ENCODE peak calls at places on chromosomes 3 and 15, in nine cellular contexts. One of them, this sample, is unnamed.

GRCh38 chr3:69806735-69807438 is 67.6 kb downstream of the MITF start:
- DNase-seq in GM23248: peak; percentile 83
- DNase-seq in endodermal cell: no peak
- DNase-seq in lower lobe of right lung: no peak
- DNase-seq in tibial artery: no peak
- DNase-seq in esophagus squamous epithelium: no peak
- DNase-seq in K562: no peak
- DNase-seq in CD8-positive, alpha-beta memory T cell: no peak
- DNase-seq in dorsolateral prefrontal cortex: no peak
- DNase-seq in this sample: no peak

GRCh38 chr3:104244680-104245079 is 1122.0 kb upstream of the ALCAM start:
- DNase-seq in GM23248: no peak
- DNase-seq in endodermal cell: no peak
- DNase-seq in lower lobe of right lung: no peak
- DNase-seq in tibial artery: no peak
- DNase-seq in esophagus squamous epithelium: no peak
- DNase-seq in K562: no peak
- DNase-seq in CD8-positive, alpha-beta memory T cell: no peak
- DNase-seq in dorsolateral prefrontal cortex: no peak
- DNase-seq in this sample: no peak

GRCh38 chr3:11570789-11571495 is 72.8 kb downstream of the VGLL4 start:
- DNase-seq in GM23248: peak; percentile 79
- DNase-seq in endodermal cell: no peak
- DNase-seq in lower lobe of right lung: no peak
- DNase-seq in tibial artery: no peak
- DNase-seq in esophagus squamous epithelium: no peak
- DNase-seq in K562: no peak
- DNase-seq in CD8-positive, alpha-beta memory T cell: no peak
- DNase-seq in dorsolateral prefrontal cortex: no peak
- DNase-seq in this sample: no peak

GRCh38 chr3:8204846-8205624 is 296.6 kb upstream of the LMCD1 start:
- DNase-seq in GM23248: peak; percentile 74
- DNase-seq in endodermal cell: no peak
- DNase-seq in lower lobe of right lung: no peak
- DNase-seq in tibial artery: no peak
- DNase-seq in esophagus squamous epithelium: no peak
- DNase-seq in K562: no peak
- DNase-seq in CD8-positive, alpha-beta memory T cell: no peak
- DNase-seq in dorsolateral prefrontal cortex: no peak
- DNase-seq in this sample: no peak

GRCh38 chr3:45041666-45042065 is 15.6 kb downstream of the CLEC3B start:
- DNase-seq in GM23248: no peak
- DNase-seq in endodermal cell: no peak
- DNase-seq in lower lobe of right lung: no peak
- DNase-seq in tibial artery: no peak
- DNase-seq in esophagus squamous epithelium: no peak
- DNase-seq in K562: no peak
- DNase-seq in CD8-positive, alpha-beta memory T cell: no peak
- DNase-seq in dorsolateral prefrontal cortex: no peak
- DNase-seq in this sample: no peak

GRCh38 chr15:28106294-28107110 is 7.4 kb upstream of the OCA2 start:
- DNase-seq in GM23248: peak; percentile 58
- DNase-seq in endodermal cell: peak; percentile 65
- DNase-seq in lower lobe of right lung: peak; percentile 48
- DNase-seq in tibial artery: peak; percentile 22
- DNase-seq in esophagus squamous epithelium: no peak
- DNase-seq in K562: no peak
- DNase-seq in CD8-positive, alpha-beta memory T cell: peak; percentile 34
- DNase-seq in dorsolateral prefrontal cortex: no peak
- DNase-seq in this sample: no peak

GRCh38 chr3:51024765-51025681 is 350.3 kb downstream of the DOCK3 start:
- DNase-seq in GM23248: no peak
- DNase-seq in endodermal cell: peak; percentile 61
- DNase-seq in lower lobe of right lung: peak; percentile 45
- DNase-seq in tibial artery: no peak
- DNase-seq in esophagus squamous epithelium: no peak
- DNase-seq in K562: peak; percentile 1
- DNase-seq in CD8-positive, alpha-beta memory T cell: peak; percentile 73
- DNase-seq in dorsolateral prefrontal cortex: no peak
- DNase-seq in this sample: no peak

GRCh38 chr3:112132554-112132953 is 494 bp downstream of the GCSAM start:
- DNase-seq in GM23248: no peak
- DNase-seq in endodermal cell: no peak
- DNase-seq in lower lobe of right lung: no peak
- DNase-seq in tibial artery: no peak
- DNase-seq in esophagus squamous epithelium: no peak
- DNase-seq in K562: no peak
- DNase-seq in CD8-positive, alpha-beta memory T cell: no peak
- DNase-seq in dorsolateral prefrontal cortex: no peak
- DNase-seq in this sample: no peak

GRCh38 chr3:17151598-17152373 is 267.0 kb downstream of the PLCL2 start:
- DNase-seq in GM23248: no peak
- DNase-seq in endodermal cell: no peak
- DNase-seq in lower lobe of right lung: no peak
- DNase-seq in tibial artery: no peak
- DNase-seq in esophagus squamous epithelium: peak; percentile 1
- DNase-seq in K562: peak; percentile 74
- DNase-seq in CD8-positive, alpha-beta memory T cell: peak; percentile 73
- DNase-seq in dorsolateral prefrontal cortex: no peak
- DNase-seq in this sample: peak; percentile 35

GRCh38 chr3:114319453-114319852 is 25.6 kb downstream of the TIGIT start:
- DNase-seq in GM23248: peak; percentile 38
- DNase-seq in endodermal cell: peak; percentile 66
- DNase-seq in lower lobe of right lung: no peak
- DNase-seq in tibial artery: no peak
- DNase-seq in esophagus squamous epithelium: no peak
- DNase-seq in K562: no peak
- DNase-seq in CD8-positive, alpha-beta memory T cell: no peak
- DNase-seq in dorsolateral prefrontal cortex: no peak
- DNase-seq in this sample: no peak

GRCh38 chr3:168398371-168399030 is 302.8 kb upstream of the GOLIM4 start:
- DNase-seq in GM23248: peak; percentile 3
- DNase-seq in endodermal cell: no peak
- DNase-seq in lower lobe of right lung: no peak
- DNase-seq in tibial artery: no peak
- DNase-seq in esophagus squamous epithelium: no peak
- DNase-seq in K562: no peak
- DNase-seq in CD8-positive, alpha-beta memory T cell: no peak
- DNase-seq in dorsolateral prefrontal cortex: no peak
- DNase-seq in this sample: no peak

GRCh38 chr3:69444980-69445379 is 59.1 kb upstream of the FRMD4B start:
- DNase-seq in GM23248: peak; percentile 81
- DNase-seq in endodermal cell: no peak
- DNase-seq in lower lobe of right lung: no peak
- DNase-seq in tibial artery: peak; percentile 24
- DNase-seq in esophagus squamous epithelium: no peak
- DNase-seq in K562: no peak
- DNase-seq in CD8-positive, alpha-beta memory T cell: no peak
- DNase-seq in dorsolateral prefrontal cortex: no peak
- DNase-seq in this sample: no peak

GRCh38 chr15:60744826-60745225 is 265.9 kb upstream of the ICE2 start:
- DNase-seq in GM23248: peak; percentile 64
- DNase-seq in endodermal cell: no peak
- DNase-seq in lower lobe of right lung: no peak
- DNase-seq in tibial artery: peak; percentile 60
- DNase-seq in esophagus squamous epithelium: no peak
- DNase-seq in K562: no peak
- DNase-seq in CD8-positive, alpha-beta memory T cell: no peak
- DNase-seq in dorsolateral prefrontal cortex: peak; percentile 22
- DNase-seq in this sample: peak; percentile 23

GRCh38 chr3:425094-425493 is 228.5 kb downstream of the CHL1 start:
- DNase-seq in GM23248: no peak
- DNase-seq in endodermal cell: no peak
- DNase-seq in lower lobe of right lung: no peak
- DNase-seq in tibial artery: no peak
- DNase-seq in esophagus squamous epithelium: no peak
- DNase-seq in K562: no peak
- DNase-seq in CD8-positive, alpha-beta memory T cell: no peak
- DNase-seq in dorsolateral prefrontal cortex: no peak
- DNase-seq in this sample: no peak

GRCh38 chr3:123388811-123389210 is 60.1 kb downstream of the ADCY5 start:
- DNase-seq in GM23248: no peak
- DNase-seq in endodermal cell: no peak
- DNase-seq in lower lobe of right lung: no peak
- DNase-seq in tibial artery: no peak
- DNase-seq in esophagus squamous epithelium: no peak
- DNase-seq in K562: no peak
- DNase-seq in CD8-positive, alpha-beta memory T cell: no peak
- DNase-seq in dorsolateral prefrontal cortex: no peak
- DNase-seq in this sample: no peak

GRCh38 chr3:123389338-123389910 is 59.5 kb downstream of the ADCY5 start:
- DNase-seq in GM23248: no peak
- DNase-seq in endodermal cell: no peak
- DNase-seq in lower lobe of right lung: no peak
- DNase-seq in tibial artery: no peak
- DNase-seq in esophagus squamous epithelium: no peak
- DNase-seq in K562: no peak
- DNase-seq in CD8-positive, alpha-beta memory T cell: no peak
- DNase-seq in dorsolateral prefrontal cortex: no peak
- DNase-seq in this sample: no peak

GRCh38 chr3:123392368-123392767 is 56.5 kb downstream of the ADCY5 start:
- DNase-seq in GM23248: no peak
- DNase-seq in endodermal cell: no peak
- DNase-seq in lower lobe of right lung: no peak
- DNase-seq in tibial artery: no peak
- DNase-seq in esophagus squamous epithelium: no peak
- DNase-seq in K562: no peak
- DNase-seq in CD8-positive, alpha-beta memory T cell: no peak
- DNase-seq in dorsolateral prefrontal cortex: no peak
- DNase-seq in this sample: no peak

GRCh38 chr3:123392871-123393620 is 55.8 kb downstream of the ADCY5 start:
- DNase-seq in GM23248: no peak
- DNase-seq in endodermal cell: no peak
- DNase-seq in lower lobe of right lung: no peak
- DNase-seq in tibial artery: no peak
- DNase-seq in esophagus squamous epithelium: no peak
- DNase-seq in K562: no peak
- DNase-seq in CD8-positive, alpha-beta memory T cell: no peak
- DNase-seq in dorsolateral prefrontal cortex: no peak
- DNase-seq in this sample: no peak

GRCh38 chr3:123390865-123391613 is 57.9 kb downstream of the ADCY5 start:
- DNase-seq in GM23248: peak; percentile 22
- DNase-seq in endodermal cell: no peak
- DNase-seq in lower lobe of right lung: no peak
- DNase-seq in tibial artery: peak; percentile 43
- DNase-seq in esophagus squamous epithelium: no peak
- DNase-seq in K562: no peak
- DNase-seq in CD8-positive, alpha-beta memory T cell: no peak
- DNase-seq in dorsolateral prefrontal cortex: no peak
- DNase-seq in this sample: no peak
- H3K27ac ChIP-seq in GM23248: no peak overlapping the region
- H3K27ac ChIP-seq in endodermal cell: no peak overlapping the region
- H3K27ac ChIP-seq in lower lobe of right lung: no peak overlapping the region
- H3K27ac ChIP-seq in tibial artery: peak overlapping the region; percentile 89
- H3K27ac ChIP-seq in esophagus squamous epithelium: peak overlapping the region; percentile 77
- H3K27ac ChIP-seq in K562: no peak overlapping the region
- H3K27ac ChIP-seq in CD8-positive, alpha-beta memory T cell: no peak overlapping the region
- H3K27ac ChIP-seq in dorsolateral prefrontal cortex: no peak overlapping the region
- H3K27ac ChIP-seq in this sample: peak overlapping the region; percentile 37

DNA sequence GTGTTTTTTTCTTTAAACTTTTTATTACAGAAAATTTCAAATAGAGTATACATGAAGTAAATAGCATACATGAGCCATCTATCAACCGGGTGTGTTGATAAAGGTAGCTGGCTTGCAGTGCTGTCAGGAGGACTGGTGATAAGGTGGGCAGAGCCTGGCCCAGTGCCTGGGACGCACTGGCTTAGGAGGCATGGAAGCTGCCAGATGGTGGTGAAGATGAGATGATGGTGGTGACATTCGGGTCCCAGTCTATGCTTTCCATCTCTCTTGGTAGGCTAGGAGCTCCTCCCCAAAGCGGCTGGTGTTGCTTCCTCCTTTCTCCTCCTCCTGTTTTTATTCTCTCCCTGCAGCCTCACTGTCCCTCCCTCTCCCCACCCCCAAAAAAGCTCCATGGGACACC is 101.7 kb downstream of the ADCY5 start:
- DNase-seq in GM23248: no peak
- DNase-seq in endodermal cell: no peak
- DNase-seq in lower lobe of right lung: no peak
- DNase-seq in tibial artery: no peak
- DNase-seq in esophagus squamous epithelium: no peak
- DNase-seq in K562: no peak
- DNase-seq in CD8-positive, alpha-beta memory T cell: no peak
- DNase-seq in dorsolateral prefrontal cortex: no peak
- DNase-seq in this sample: no peak
- H3K27ac ChIP-seq in GM23248: no peak overlapping the region
- H3K27ac ChIP-seq in endodermal cell: no peak overlapping the region
- H3K27ac ChIP-seq in lower lobe of right lung: no peak overlapping the region
- H3K27ac ChIP-seq in tibial artery: peak overlapping the region; percentile 62
- H3K27ac ChIP-seq in esophagus squamous epithelium: peak overlapping the region; percentile 72
- H3K27ac ChIP-seq in K562: no peak overlapping the region
- H3K27ac ChIP-seq in CD8-positive, alpha-beta memory T cell: no peak overlapping the region
- H3K27ac ChIP-seq in dorsolateral prefrontal cortex: no peak overlapping the region
- H3K27ac ChIP-seq in this sample: peak overlapping the region; percentile 36

DNA sequence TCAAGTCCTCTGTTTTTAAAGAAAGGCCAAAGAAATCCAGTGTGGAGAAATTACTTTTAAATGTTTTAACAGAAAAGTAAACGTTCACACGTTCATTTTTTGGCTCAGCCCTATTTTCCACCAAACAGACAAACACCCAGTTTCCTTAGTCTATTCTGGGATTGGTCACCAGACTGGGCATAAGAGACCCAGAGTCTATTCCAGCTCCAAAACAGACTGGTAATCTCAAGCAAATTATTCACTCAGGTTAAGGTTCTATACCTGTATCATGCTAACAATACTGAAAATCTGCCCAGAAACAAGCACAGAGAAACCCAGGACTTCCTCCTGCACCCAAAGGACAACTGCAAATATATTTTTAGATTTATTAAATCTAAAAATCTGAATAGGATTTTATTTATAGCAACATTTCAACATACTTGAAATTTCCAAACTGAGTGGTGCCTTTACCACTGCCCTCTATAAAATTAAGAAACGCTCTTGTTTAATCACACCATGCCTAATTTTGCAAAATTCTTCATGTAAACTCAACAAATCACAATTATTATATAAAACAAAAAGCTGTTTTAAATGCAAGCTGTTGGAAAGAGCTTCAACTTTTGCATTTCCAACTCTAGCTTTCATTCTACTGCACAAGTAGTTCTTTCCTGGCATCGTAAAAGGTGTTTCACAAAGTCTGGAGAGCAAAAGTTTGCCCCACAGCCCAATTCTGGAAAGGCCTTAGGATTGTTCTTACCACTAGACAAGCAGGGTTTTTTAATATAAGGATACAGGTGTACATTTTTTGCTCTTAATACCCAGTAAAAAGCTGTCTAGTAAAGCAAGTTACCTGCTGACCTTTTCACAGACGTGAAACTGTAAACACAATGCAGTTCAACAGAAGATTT is 18.7 kb downstream of the ZNF148 start:
- DNase-seq in GM23248: peak; percentile 39
- DNase-seq in endodermal cell: no peak
- DNase-seq in lower lobe of right lung: no peak
- DNase-seq in tibial artery: no peak
- DNase-seq in esophagus squamous epithelium: no peak
- DNase-seq in K562: no peak
- DNase-seq in CD8-positive, alpha-beta memory T cell: no peak
- DNase-seq in dorsolateral prefrontal cortex: no peak
- DNase-seq in this sample: no peak
- H3K27ac ChIP-seq in GM23248: peak overlapping the region; percentile 53
- H3K27ac ChIP-seq in endodermal cell: no peak overlapping the region
- H3K27ac ChIP-seq in lower lobe of right lung: peak overlapping the region; percentile 51
- H3K27ac ChIP-seq in tibial artery: peak overlapping the region; percentile 87
- H3K27ac ChIP-seq in esophagus squamous epithelium: peak overlapping the region; percentile 64
- H3K27ac ChIP-seq in K562: no peak overlapping the region
- H3K27ac ChIP-seq in CD8-positive, alpha-beta memory T cell: no peak overlapping the region
- H3K27ac ChIP-seq in dorsolateral prefrontal cortex: no peak overlapping the region
- H3K27ac ChIP-seq in this sample: peak overlapping the region; percentile 49

GRCh38 chr3:158085358-158085757 is 20.9 kb downstream of the SHOX2 start:
- DNase-seq in GM23248: no peak
- DNase-seq in endodermal cell: no peak
- DNase-seq in lower lobe of right lung: no peak
- DNase-seq in tibial artery: no peak
- DNase-seq in esophagus squamous epithelium: no peak
- DNase-seq in K562: no peak
- DNase-seq in CD8-positive, alpha-beta memory T cell: no peak
- DNase-seq in dorsolateral prefrontal cortex: no peak
- DNase-seq in this sample: no peak
- H3K27ac ChIP-seq in GM23248: no peak overlapping the region
- H3K27ac ChIP-seq in endodermal cell: no peak overlapping the region
- H3K27ac ChIP-seq in lower lobe of right lung: no peak overlapping the region
- H3K27ac ChIP-seq in tibial artery: no peak overlapping the region
- H3K27ac ChIP-seq in esophagus squamous epithelium: no peak overlapping the region
- H3K27ac ChIP-seq in K562: no peak overlapping the region
- H3K27ac ChIP-seq in CD8-positive, alpha-beta memory T cell: no peak overlapping the region
- H3K27ac ChIP-seq in dorsolateral prefrontal cortex: no peak overlapping the region
- H3K27ac ChIP-seq in this sample: no peak overlapping the region

This sample was measured in caudate nucleus.